ENCODE peak calls at places on chromosomes 3 and 15, in seven cellular contexts. H is choroid plexus epithelial cell, Q is right cardiac atrium, O is cardiac fibroblast, U is left cardiac atrium, S is C1 segment of cervical spinal cord, J is GM19239. K is an unnamed sample.
A peak's percentile ranks its signal among the peaks of the same experiment; 100 is the strongest.

GRCh38 chr3:46811615-46812236 is 51.5 kb downstream of the MYL3 start:
- DNase-seq in H (no peak), S (no peak), J (no peak), O (no peak), U (no peak), Q (no peak), K (no peak)

GRCh38 chr3:17431004-17431403 is 311.4 kb downstream of the TBC1D5 start:
- DNase-seq in Q (no peak), H (peak; percentile 72), S (no peak), O (peak; percentile 62), U (no peak), J (no peak), K (no peak)

GRCh38 chr15:85839637-85840036 is 44.9 kb upstream of the KLHL25 start:
- DNase-seq in U (no peak), O (no peak), J (no peak), H (no peak), Q (no peak), S (no peak), K (no peak)

GRCh38 chr3:161296814-161297213 is 74.5 kb downstream of the SPTSSB start:
- DNase-seq in Q (no peak), S (no peak), O (no peak), H (no peak), U (no peak), J (no peak), K (no peak)

GRCh38 chr3:132488136-132488535 is 70.8 kb downstream of the DNAJC13 start:
- DNase-seq in H (no peak), Q (no peak), U (no peak), O (no peak), S (no peak), J (no peak), K (no peak)

GRCh38 chr3:119184808-119185690 is 11.7 kb downstream of the UPK1B start:
- DNase-seq in O (peak; percentile 68), J (no peak), U (no peak), Q (no peak), S (no peak), H (peak; percentile 66), K (no peak)

GRCh38 chr3:177944228-177944661 is 592.0 kb upstream of the KCNMB2 start:
- DNase-seq in Q (no peak), J (no peak), U (no peak), H (no peak), O (peak; percentile 18), S (no peak), K (no peak)

GRCh38 chr3:54853573-54854404 is 74.1 kb downstream of the LRTM1 start:
- DNase-seq in U (peak; percentile 84), Q (peak; percentile 89), H (peak; percentile 80), S (peak; percentile 49), O (peak; percentile 67), J (peak; percentile 52), K (peak; percentile 97)

GRCh38 chr3:87448559-87448958 is 172.2 kb upstream of the POU1F1 start:
- DNase-seq in U (no peak), S (no peak), Q (no peak), O (no peak), H (no peak), J (no peak), K (no peak)

GRCh38 chr3:58063022-58063421 is 54.8 kb downstream of the FLNB start:
- DNase-seq in U (no peak), Q (no peak), O (no peak), S (no peak), H (no peak), J (no peak), K (no peak)

GRCh38 chr3:31947671-31948091 is 33.4 kb downstream of the OSBPL10 start:
- DNase-seq in Q (no peak), O (no peak), U (no peak), J (no peak), H (no peak), S (no peak), K (no peak)

GRCh38 chr15:97915261-97915660 is 45.2 kb upstream of the ARRDC4 start:
- DNase-seq in Q (no peak), J (no peak), U (no peak), O (no peak), H (no peak), S (no peak), K (no peak)

GRCh38 chr3:185646382-185647133 is 60.5 kb downstream of the SENP2 start:
- DNase-seq in U (no peak), Q (no peak), O (no peak), S (no peak), J (no peak), H (peak; percentile 82), K (no peak)

GRCh38 chr3:79406175-79406574 is 361.6 kb downstream of the ROBO1 start:
- DNase-seq in Q (no peak), U (no peak), O (no peak), J (no peak), H (no peak), S (no peak), K (no peak)

GRCh38 chr3:112097378-112097777 is 11.2 kb downstream of the C3orf52 start:
- DNase-seq in U (no peak), O (peak; percentile 98), Q (no peak), J (no peak), S (no peak), H (peak; percentile 99), K (no peak)

GRCh38 chr15:76259392-76259791 is 51.9 kb downstream of the ETFA start:
- DNase-seq in O (no peak), H (no peak), U (no peak), S (no peak), J (no peak), Q (peak; percentile 8), K (no peak)

GRCh38 chr15:40873625-40874561 is at the start of gene RHOV:
- DNase-seq in U (peak; percentile 66), H (peak; percentile 34), S (no peak), J (peak; percentile 56), Q (peak; percentile 79), O (peak; percentile 46), K (peak; percentile 39)

GRCh38 chr3:51934991-51935885 is 6.5 kb downstream of the RRP9 start:
- DNase-seq in U (no peak), Q (no peak), O (no peak), H (no peak), J (no peak), S (no peak), K (peak; percentile 63)